ENCODE peak calls at places on chromosomes 11 and 22, in five cellular contexts. B is HepG2, C is H1, Y is K562, L is GM12878. A is an unnamed sample.

GRCh38 chr11:63459586-63459985 is 31.4 kb downstream of the PLAAT5 start:
- DNase-seq in B (no peak), C (peak), Y (no peak), L (no peak), A (no peak)

GRCh38 chr22:35470903-35471321 is 69.7 kb upstream of the RASD2 start:
- DNase-seq in B (peak), C (no peak), Y (peak), L (no peak), A (no peak)

GRCh38 chr22:31646186-31647019 is 15.6 kb downstream of the PISD start:
- DNase-seq in B (peak), C (no peak), Y (no peak), L (no peak), A (no peak)

GRCh38 chr11:2576536-2576935 is 123.3 kb downstream of the KCNQ1OT1 start:
- DNase-seq in B (no peak), C (peak), Y (no peak), L (no peak), A (no peak)

GRCh38 chr11:42407379-42407778 is 904.4 kb upstream of the API5 start:
- DNase-seq in B (no peak), C (peak), Y (no peak), L (no peak), A (no peak)

GRCh38 chr11:32448232-32448631 is 12.9 kb upstream of the WT1 start:
- DNase-seq in B (peak), C (no peak), Y (peak), L (peak), A (no peak)

GRCh38 chr11:38169286-38169685 is 1571.2 kb upstream of the RAG2 start:
- DNase-seq in B (peak), C (no peak), Y (no peak), L (no peak), A (no peak)

GRCh38 chr11:132911186-132911585 is 621.1 kb downstream of the OPCML start:
- DNase-seq in B (no peak), C (no peak), Y (no peak), L (no peak), A (no peak)

GRCh38 chr22:37462983-37463382 is 23.2 kb downstream of the MFNG start:
- DNase-seq in B (peak), C (peak), Y (peak), L (no peak), A (no peak)

GRCh38 chr22:34099278-34099677 is 179.0 kb upstream of the LARGE1 start:
- DNase-seq in B (no peak), C (no peak), Y (no peak), L (no peak), A (no peak)

GRCh38 chr11:69654001-69654659 is 13.2 kb downstream of the CCND1 start:
- DNase-seq in B (no peak), C (no peak), Y (no peak), L (no peak), A (no peak)

GRCh38 chr11:112884012-112884767 is 77.0 kb upstream of the NCAM1 start:
- DNase-seq in B (no peak), C (no peak), Y (no peak), L (no peak), A (no peak)

GRCh38 chr11:1827095-1827797 is 7.5 kb upstream of the SYT8 start:
- DNase-seq in B (peak), C (no peak), Y (no peak), L (no peak), A (no peak)

DNA sequence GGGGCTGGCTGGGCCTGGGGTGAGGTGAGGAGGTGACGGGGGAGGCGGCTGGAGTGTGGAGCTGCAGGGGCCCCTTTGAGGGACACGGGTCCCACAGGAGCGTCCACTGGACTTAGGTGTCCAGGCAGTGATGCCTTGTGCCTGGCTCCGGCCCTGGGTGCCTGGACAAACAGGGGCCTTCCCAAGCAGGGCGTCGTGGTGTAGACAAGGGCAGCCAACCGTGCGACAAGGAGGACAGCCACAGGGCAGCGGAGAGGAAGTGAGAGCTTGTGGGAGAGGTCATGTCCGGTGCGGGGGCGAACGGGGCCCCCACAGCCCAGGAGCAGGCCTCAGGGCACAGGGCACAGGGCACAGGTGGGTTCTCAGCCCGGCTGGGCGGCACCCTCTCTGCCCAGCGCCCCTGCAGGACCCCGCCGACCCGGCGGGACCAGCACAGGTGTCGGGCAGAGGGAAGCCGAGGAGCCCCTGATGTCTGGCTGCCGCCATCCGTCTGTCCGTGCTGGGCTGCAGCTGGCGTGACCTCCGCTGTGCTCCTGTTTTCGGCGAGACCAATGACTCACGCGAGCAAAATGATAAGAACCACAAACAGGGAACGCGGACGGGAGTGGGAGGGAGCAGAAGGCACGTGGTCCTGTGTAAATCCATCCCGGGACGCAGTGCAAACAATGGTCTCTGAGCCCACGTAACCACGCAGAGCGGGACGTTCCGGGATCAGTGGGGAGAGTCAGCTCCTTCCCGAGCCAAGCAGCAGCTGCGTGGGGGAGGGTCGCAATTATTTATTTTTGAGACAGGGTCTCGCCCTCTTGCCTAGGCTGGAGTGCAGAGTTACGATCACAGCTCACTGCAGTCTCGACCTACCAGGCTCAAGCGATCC is 49.1 kb upstream of the A4GALT start:
- DNase-seq in B (no peak), C (no peak), Y (peak), L (peak), A (peak)
- TF ChIP-seq POLR2AphosphoS5 in B (no peak), C (no peak), Y (no peak), L (no peak), A (no peak)

GRCh38 chr22:44752285-44753188 is at the start of gene ARHGAP8:
- DNase-seq in B (no peak), C (peak), Y (peak), L (no peak), A (no peak)
- TF ChIP-seq POLR2A in B (no peak), C (peak), Y (no peak), L (no peak), A (no peak)

DNA sequence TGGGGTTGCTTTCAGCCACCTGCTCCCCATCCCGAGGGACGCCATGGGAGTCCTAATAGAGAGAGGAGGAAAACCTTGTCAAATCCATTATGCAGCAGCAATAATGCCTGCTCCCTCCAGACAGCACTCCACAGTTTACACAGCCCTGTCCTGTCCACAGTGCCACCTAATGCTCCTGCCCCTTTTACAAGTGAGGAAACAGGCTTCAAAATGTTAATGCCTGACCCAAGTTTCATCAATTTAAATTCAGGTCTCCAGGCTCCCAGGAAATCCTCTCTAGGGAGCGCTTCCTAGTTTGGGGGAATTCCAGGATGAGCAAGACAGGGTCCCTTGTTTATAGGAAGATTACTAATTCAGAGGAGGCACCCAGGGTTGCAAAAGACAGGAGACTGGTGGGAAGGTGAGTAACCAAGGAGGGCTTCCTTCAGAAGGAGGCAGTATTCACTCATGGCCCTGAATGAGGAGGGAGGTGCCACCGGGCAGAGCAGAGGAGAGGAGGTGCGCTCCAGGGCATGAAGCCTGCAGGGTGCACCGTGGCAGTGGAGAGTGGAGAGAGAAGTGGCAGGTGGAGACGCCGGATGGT is 1.5 kb downstream of the TMEM132A start:
- DNase-seq in B (no peak), C (no peak), Y (no peak), L (no peak), A (no peak)
- TF ChIP-seq TAF1 in B (no peak), C (no peak), Y (no peak), L (no peak), A (no peak)

GRCh38 chr11:65298131-65298535 is 16.5 kb upstream of the CDC42EP2 start:
- DNase-seq in B (no peak), C (no peak), Y (no peak), L (no peak), A (no peak)
- TF ChIP-seq POLR2AphosphoS5 in B (no peak), C (no peak), Y (no peak), L (no peak), A (no peak)

DNA sequence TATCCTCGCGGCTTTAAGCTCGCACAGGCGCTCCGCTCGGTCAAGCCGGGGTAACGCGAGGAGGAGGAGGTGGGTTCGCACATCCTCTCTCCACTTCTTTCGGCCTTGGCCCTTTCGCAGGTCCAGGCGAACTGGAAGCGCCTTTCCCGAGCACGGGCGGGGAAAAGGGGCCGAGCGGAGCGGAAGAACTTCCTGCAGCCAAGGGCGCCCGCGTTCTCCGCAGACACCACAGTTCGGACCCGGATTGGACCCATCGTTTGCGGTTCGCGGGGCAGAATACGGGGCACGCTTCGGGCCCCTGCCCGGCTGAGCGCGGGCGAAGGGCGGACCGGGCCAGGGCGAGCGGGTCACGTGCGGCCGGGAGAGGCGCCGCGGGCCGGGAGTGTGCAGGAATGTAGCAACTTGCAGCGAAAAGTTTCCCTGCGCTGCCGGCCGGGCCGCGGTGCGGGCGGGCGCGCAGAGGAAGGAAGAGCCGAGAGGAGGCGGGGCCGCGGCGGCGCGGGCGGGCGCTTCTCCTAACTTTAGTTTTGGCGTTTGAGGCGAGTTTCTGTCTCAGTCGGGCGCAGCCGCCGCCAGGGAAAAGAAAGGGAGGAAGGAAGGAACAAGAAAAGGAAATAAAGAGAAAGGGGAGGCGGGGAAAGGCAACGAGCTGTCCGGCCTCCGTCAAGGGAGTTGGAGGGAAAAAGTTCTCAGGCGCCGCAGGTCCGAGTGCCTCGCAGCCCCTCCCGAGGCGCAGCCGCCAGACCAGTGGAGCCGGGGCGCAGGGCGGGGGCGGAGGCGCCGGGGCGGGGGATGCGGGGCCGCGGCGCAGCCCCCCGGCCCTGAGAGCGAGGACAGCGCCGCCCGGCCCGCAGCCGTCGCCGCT is at the start of gene YAP1:
- DNase-seq in B (peak), C (peak), Y (peak), L (no peak), A (peak)
- TF ChIP-seq POLR2A in B (peak), C (peak), Y (no peak), L (no peak), A (no peak)

DNA sequence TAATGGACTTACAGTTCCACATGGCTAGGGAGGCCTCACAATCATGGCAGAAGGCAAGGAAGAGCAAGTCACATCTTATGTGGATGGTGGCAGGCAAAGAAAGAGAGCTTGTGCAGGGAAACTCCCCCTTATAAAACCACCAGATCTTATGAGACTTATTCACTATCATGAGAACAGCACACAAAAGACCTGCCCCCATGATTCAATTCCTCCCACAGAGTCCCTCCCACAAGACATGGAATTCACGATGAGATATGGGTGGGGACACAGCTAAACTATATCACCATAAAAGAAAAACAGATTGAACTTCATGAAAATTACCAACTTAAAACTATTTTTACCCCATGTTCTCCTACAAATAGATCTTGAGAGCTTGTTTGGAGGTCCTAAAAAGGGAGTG is 19.6 kb downstream of the ENTHD1 start:
- DNase-seq in B (no peak), C (no peak), Y (no peak), L (no peak), A (no peak)
- TF ChIP-seq TAF1 in B (no peak), C (no peak), Y (no peak), L (no peak), A (no peak)